ENCODE peak calls at places on chromosomes 3 and 15, in ten cellular contexts. One of them, this sample, is unnamed.

GRCh38 chr3:165279471-165279870 is 83.3 kb upstream of the SLITRK3 start:
- DNase-seq in foreskin fibroblast: no peak
- DNase-seq in HFF-Myc: no peak
- DNase-seq in mesothelial cell of epicardium: no peak
- DNase-seq in uterus: no peak
- DNase-seq in GM12865: no peak
- DNase-seq in lower leg skin: no peak
- DNase-seq in dorsolateral prefrontal cortex: no peak
- DNase-seq in brain microvascular endothelial cell: no peak
- DNase-seq in transverse colon: no peak
- DNase-seq in this sample: no peak

GRCh38 chr3:16423298-16423697 is 90.2 kb downstream of the RFTN1 start:
- DNase-seq in foreskin fibroblast: no peak
- DNase-seq in HFF-Myc: no peak
- DNase-seq in mesothelial cell of epicardium: no peak
- DNase-seq in uterus: no peak
- DNase-seq in GM12865: no peak
- DNase-seq in lower leg skin: no peak
- DNase-seq in dorsolateral prefrontal cortex: no peak
- DNase-seq in brain microvascular endothelial cell: no peak
- DNase-seq in transverse colon: no peak
- DNase-seq in this sample: no peak

GRCh38 chr3:170598091-170598502 is 12.2 kb upstream of the SLC7A14 start:
- DNase-seq in foreskin fibroblast: no peak
- DNase-seq in HFF-Myc: no peak
- DNase-seq in mesothelial cell of epicardium: no peak
- DNase-seq in uterus: no peak
- DNase-seq in GM12865: no peak
- DNase-seq in lower leg skin: no peak
- DNase-seq in dorsolateral prefrontal cortex: no peak
- DNase-seq in brain microvascular endothelial cell: no peak
- DNase-seq in transverse colon: no peak
- DNase-seq in this sample: no peak

GRCh38 chr3:6644070-6644929 is 216.6 kb upstream of the GRM7 start:
- DNase-seq in foreskin fibroblast: no peak
- DNase-seq in HFF-Myc: no peak
- DNase-seq in mesothelial cell of epicardium: no peak
- DNase-seq in uterus: no peak
- DNase-seq in GM12865: peak; percentile 79
- DNase-seq in lower leg skin: no peak
- DNase-seq in dorsolateral prefrontal cortex: no peak
- DNase-seq in brain microvascular endothelial cell: no peak
- DNase-seq in transverse colon: no peak
- DNase-seq in this sample: no peak

GRCh38 chr15:51203797-51204196 is 109.1 kb upstream of the TNFAIP8L3 start:
- DNase-seq in foreskin fibroblast: peak; percentile 95
- DNase-seq in HFF-Myc: no peak
- DNase-seq in mesothelial cell of epicardium: no peak
- DNase-seq in uterus: no peak
- DNase-seq in GM12865: no peak
- DNase-seq in lower leg skin: no peak
- DNase-seq in dorsolateral prefrontal cortex: no peak
- DNase-seq in brain microvascular endothelial cell: no peak
- DNase-seq in transverse colon: no peak
- DNase-seq in this sample: peak; percentile 77

GRCh38 chr15:89997079-89997478 is 4.0 kb upstream of the ZNF710 start:
- DNase-seq in foreskin fibroblast: no peak
- DNase-seq in HFF-Myc: no peak
- DNase-seq in mesothelial cell of epicardium: no peak
- DNase-seq in uterus: no peak
- DNase-seq in GM12865: no peak
- DNase-seq in lower leg skin: no peak
- DNase-seq in dorsolateral prefrontal cortex: no peak
- DNase-seq in brain microvascular endothelial cell: no peak
- DNase-seq in transverse colon: no peak
- DNase-seq in this sample: no peak

GRCh38 chr3:112109313-112109712 is 23.1 kb downstream of the C3orf52 start:
- DNase-seq in foreskin fibroblast: no peak
- DNase-seq in HFF-Myc: no peak
- DNase-seq in mesothelial cell of epicardium: no peak
- DNase-seq in uterus: no peak
- DNase-seq in GM12865: no peak
- DNase-seq in lower leg skin: no peak
- DNase-seq in dorsolateral prefrontal cortex: no peak
- DNase-seq in brain microvascular endothelial cell: no peak
- DNase-seq in transverse colon: no peak
- DNase-seq in this sample: no peak

GRCh38 chr15:60353245-60353940 is 44.4 kb downstream of the ANXA2 start:
- DNase-seq in foreskin fibroblast: peak; percentile 64
- DNase-seq in HFF-Myc: peak; percentile 83
- DNase-seq in mesothelial cell of epicardium: no peak
- DNase-seq in uterus: no peak
- DNase-seq in GM12865: no peak
- DNase-seq in lower leg skin: no peak
- DNase-seq in dorsolateral prefrontal cortex: no peak
- DNase-seq in brain microvascular endothelial cell: no peak
- DNase-seq in transverse colon: no peak
- DNase-seq in this sample: peak; percentile 72

GRCh38 chr3:57283366-57283765 is 9.1 kb downstream of the ASB14 start:
- DNase-seq in foreskin fibroblast: peak; percentile 16
- DNase-seq in HFF-Myc: no peak
- DNase-seq in mesothelial cell of epicardium: no peak
- DNase-seq in uterus: no peak
- DNase-seq in GM12865: no peak
- DNase-seq in lower leg skin: no peak
- DNase-seq in dorsolateral prefrontal cortex: no peak
- DNase-seq in brain microvascular endothelial cell: no peak
- DNase-seq in transverse colon: no peak
- DNase-seq in this sample: no peak

GRCh38 chr3:120597445-120598049 is 1.4 kb downstream of the NDUFB4 start:
- DNase-seq in foreskin fibroblast: no peak
- DNase-seq in HFF-Myc: no peak
- DNase-seq in mesothelial cell of epicardium: no peak
- DNase-seq in uterus: no peak
- DNase-seq in GM12865: peak; percentile 60
- DNase-seq in lower leg skin: no peak
- DNase-seq in dorsolateral prefrontal cortex: no peak
- DNase-seq in brain microvascular endothelial cell: no peak
- DNase-seq in transverse colon: no peak
- DNase-seq in this sample: no peak

GRCh38 chr3:177357352-177358084 is 160.2 kb upstream of the TBL1XR1 start:
- DNase-seq in foreskin fibroblast: peak; percentile 91
- DNase-seq in HFF-Myc: peak; percentile 52
- DNase-seq in mesothelial cell of epicardium: no peak
- DNase-seq in uterus: peak; percentile 67
- DNase-seq in GM12865: peak; percentile 76
- DNase-seq in lower leg skin: no peak
- DNase-seq in dorsolateral prefrontal cortex: no peak
- DNase-seq in brain microvascular endothelial cell: peak; percentile 88
- DNase-seq in transverse colon: peak; percentile 64
- DNase-seq in this sample: peak; percentile 77

DNA sequence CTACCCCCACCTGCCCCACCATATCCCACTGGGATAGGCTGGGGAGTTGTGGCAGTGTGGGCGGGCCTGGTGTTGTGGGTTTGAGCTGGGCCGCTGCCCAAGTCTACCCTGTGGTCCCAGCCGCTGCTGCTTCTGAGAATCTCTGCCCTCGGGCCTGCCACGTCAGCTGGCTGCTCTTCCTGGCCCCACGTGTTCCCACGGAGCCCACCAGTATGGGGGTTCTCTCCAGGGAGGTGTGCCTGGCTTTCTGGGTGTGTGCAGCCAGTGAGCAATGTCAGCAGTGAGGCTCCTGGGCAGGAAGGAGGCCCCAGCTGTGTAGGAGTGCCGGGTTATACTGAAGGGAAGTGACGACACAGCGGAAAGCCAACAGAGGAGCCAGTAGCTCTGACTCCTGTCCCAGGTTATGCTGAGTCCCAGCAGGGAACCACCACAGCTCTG is 10.5 kb downstream of the GNAI2 start:
- DNase-seq in foreskin fibroblast: peak; percentile 95
- DNase-seq in HFF-Myc: peak; percentile 83
- DNase-seq in mesothelial cell of epicardium: no peak
- DNase-seq in uterus: peak; percentile 72
- DNase-seq in GM12865: peak; percentile 81
- DNase-seq in lower leg skin: peak; percentile 47
- DNase-seq in dorsolateral prefrontal cortex: no peak
- DNase-seq in brain microvascular endothelial cell: peak; percentile 94
- DNase-seq in transverse colon: peak; percentile 55
- DNase-seq in this sample: peak; percentile 99
- TF ChIP-seq CTCF in foreskin fibroblast: no peak
- TF ChIP-seq CTCF in HFF-Myc: no peak
- TF ChIP-seq CTCF in mesothelial cell of epicardium: peak; percentile 55
- TF ChIP-seq CTCF in uterus: no peak
- TF ChIP-seq CTCF in GM12865: no peak
- TF ChIP-seq CTCF in lower leg skin: no peak
- TF ChIP-seq CTCF in dorsolateral prefrontal cortex: no peak
- TF ChIP-seq CTCF in brain microvascular endothelial cell: no peak
- TF ChIP-seq CTCF in transverse colon: no peak
- TF ChIP-seq CTCF in this sample: peak; percentile 72

GRCh38 chr3:149879872-149880271 is 66.9 kb downstream of the RNF13 start:
- DNase-seq in foreskin fibroblast: peak; percentile 73
- DNase-seq in HFF-Myc: peak; percentile 41
- DNase-seq in mesothelial cell of epicardium: peak; percentile 64
- DNase-seq in uterus: peak; percentile 31
- DNase-seq in GM12865: peak; percentile 36
- DNase-seq in lower leg skin: peak; percentile 36
- DNase-seq in dorsolateral prefrontal cortex: peak; percentile 67
- DNase-seq in brain microvascular endothelial cell: peak; percentile 69
- DNase-seq in transverse colon: peak; percentile 39
- DNase-seq in this sample: peak; percentile 65

GRCh38 chr3:149883134-149883533 is 70.1 kb downstream of the RNF13 start:
- DNase-seq in foreskin fibroblast: no peak
- DNase-seq in HFF-Myc: no peak
- DNase-seq in mesothelial cell of epicardium: no peak
- DNase-seq in uterus: no peak
- DNase-seq in GM12865: no peak
- DNase-seq in lower leg skin: no peak
- DNase-seq in dorsolateral prefrontal cortex: no peak
- DNase-seq in brain microvascular endothelial cell: no peak
- DNase-seq in transverse colon: no peak
- DNase-seq in this sample: no peak

GRCh38 chr3:149881879-149882278 is 68.9 kb downstream of the RNF13 start:
- DNase-seq in foreskin fibroblast: no peak
- DNase-seq in HFF-Myc: no peak
- DNase-seq in mesothelial cell of epicardium: no peak
- DNase-seq in uterus: no peak
- DNase-seq in GM12865: no peak
- DNase-seq in lower leg skin: no peak
- DNase-seq in dorsolateral prefrontal cortex: no peak
- DNase-seq in brain microvascular endothelial cell: no peak
- DNase-seq in transverse colon: no peak
- DNase-seq in this sample: no peak

GRCh38 chr3:149872589-149872988 is 59.6 kb downstream of the RNF13 start:
- DNase-seq in foreskin fibroblast: no peak
- DNase-seq in HFF-Myc: no peak
- DNase-seq in mesothelial cell of epicardium: no peak
- DNase-seq in uterus: no peak
- DNase-seq in GM12865: no peak
- DNase-seq in lower leg skin: no peak
- DNase-seq in dorsolateral prefrontal cortex: no peak
- DNase-seq in brain microvascular endothelial cell: no peak
- DNase-seq in transverse colon: no peak
- DNase-seq in this sample: no peak

DNA sequence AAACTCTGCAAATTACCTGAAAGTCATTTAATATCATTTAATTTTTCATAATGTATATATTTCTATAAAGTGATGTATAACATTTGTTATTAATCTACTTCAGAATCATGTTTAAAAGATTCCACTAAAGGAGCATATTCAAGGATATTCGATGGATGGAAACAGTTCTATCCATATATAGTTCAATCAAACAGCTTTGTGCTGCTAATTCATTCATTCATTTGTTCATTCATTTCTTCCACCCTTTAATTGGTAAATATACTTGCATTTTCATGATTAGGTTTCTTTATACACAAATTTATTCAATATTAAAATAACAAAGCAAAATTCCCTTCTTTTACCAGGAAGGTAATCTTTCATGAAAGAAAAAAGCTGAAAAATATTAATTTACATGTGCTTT is 64.7 kb downstream of the RNF13 start:
- DNase-seq in foreskin fibroblast: no peak
- DNase-seq in HFF-Myc: no peak
- DNase-seq in mesothelial cell of epicardium: no peak
- DNase-seq in uterus: no peak
- DNase-seq in GM12865: no peak
- DNase-seq in lower leg skin: no peak
- DNase-seq in dorsolateral prefrontal cortex: no peak
- DNase-seq in brain microvascular endothelial cell: no peak
- DNase-seq in transverse colon: no peak
- DNase-seq in this sample: no peak
- TF ChIP-seq CTCF in foreskin fibroblast: no peak
- TF ChIP-seq CTCF in HFF-Myc: no peak
- TF ChIP-seq CTCF in mesothelial cell of epicardium: no peak
- TF ChIP-seq CTCF in uterus: no peak
- TF ChIP-seq CTCF in GM12865: no peak
- TF ChIP-seq CTCF in lower leg skin: no peak
- TF ChIP-seq CTCF in dorsolateral prefrontal cortex: no peak
- TF ChIP-seq CTCF in brain microvascular endothelial cell: no peak
- TF ChIP-seq CTCF in transverse colon: no peak
- TF ChIP-seq CTCF in this sample: no peak

GRCh38 chr15:27527490-27528067 is 556.6 kb downstream of the GABRG3 start:
- DNase-seq in foreskin fibroblast: no peak
- DNase-seq in HFF-Myc: no peak
- DNase-seq in mesothelial cell of epicardium: no peak
- DNase-seq in uterus: no peak
- DNase-seq in GM12865: no peak
- DNase-seq in lower leg skin: no peak
- DNase-seq in dorsolateral prefrontal cortex: no peak
- DNase-seq in brain microvascular endothelial cell: no peak
- DNase-seq in transverse colon: no peak
- DNase-seq in this sample: no peak
- TF ChIP-seq CTCF in foreskin fibroblast: no peak
- TF ChIP-seq CTCF in HFF-Myc: no peak
- TF ChIP-seq CTCF in mesothelial cell of epicardium: peak; percentile 35
- TF ChIP-seq CTCF in uterus: no peak
- TF ChIP-seq CTCF in GM12865: no peak
- TF ChIP-seq CTCF in lower leg skin: no peak
- TF ChIP-seq CTCF in dorsolateral prefrontal cortex: no peak
- TF ChIP-seq CTCF in brain microvascular endothelial cell: peak; percentile 24
- TF ChIP-seq CTCF in transverse colon: no peak
- TF ChIP-seq CTCF in this sample: peak; percentile 48

DNA sequence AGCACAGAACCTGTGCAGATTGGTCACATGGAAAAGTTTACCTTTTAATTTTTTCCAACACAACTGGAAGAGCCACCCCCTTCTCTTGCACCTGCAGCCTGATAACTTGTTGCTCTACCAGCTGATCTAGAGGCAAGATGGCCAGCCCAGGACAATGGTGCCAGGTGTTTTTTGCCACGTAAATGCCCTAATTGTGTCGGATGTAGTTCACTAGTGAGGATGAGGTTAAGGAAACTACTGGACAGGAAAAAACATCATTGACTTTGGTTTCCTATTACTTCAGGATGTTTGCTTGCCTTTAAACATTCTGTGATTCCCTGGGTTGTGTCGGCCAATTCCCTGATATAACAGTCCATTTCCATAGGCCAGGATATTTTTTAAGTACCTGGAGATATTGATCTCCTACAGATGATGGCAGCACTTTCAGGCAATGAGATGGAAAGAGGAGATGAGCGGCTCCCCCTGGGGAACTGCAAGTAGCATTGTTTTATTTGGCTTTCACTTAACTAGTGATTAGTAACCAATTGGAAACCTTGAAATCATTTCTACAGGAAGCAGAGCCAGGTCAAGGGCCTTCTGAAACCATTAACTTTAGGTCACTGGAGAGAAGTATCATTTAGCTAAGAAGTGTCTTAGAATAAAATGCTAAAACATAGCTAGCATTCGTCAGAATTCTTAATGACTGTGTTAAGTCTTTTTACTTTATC is 72.5 kb downstream of the OSBPL10 start:
- DNase-seq in foreskin fibroblast: peak; percentile 53
- DNase-seq in HFF-Myc: no peak
- DNase-seq in mesothelial cell of epicardium: no peak
- DNase-seq in uterus: no peak
- DNase-seq in GM12865: no peak
- DNase-seq in lower leg skin: no peak
- DNase-seq in dorsolateral prefrontal cortex: no peak
- DNase-seq in brain microvascular endothelial cell: no peak
- DNase-seq in transverse colon: no peak
- DNase-seq in this sample: peak; percentile 3
- TF ChIP-seq CTCF in foreskin fibroblast: no peak
- TF ChIP-seq CTCF in HFF-Myc: peak; percentile 7
- TF ChIP-seq CTCF in mesothelial cell of epicardium: no peak
- TF ChIP-seq CTCF in uterus: no peak
- TF ChIP-seq CTCF in GM12865: no peak
- TF ChIP-seq CTCF in lower leg skin: no peak
- TF ChIP-seq CTCF in dorsolateral prefrontal cortex: no peak
- TF ChIP-seq CTCF in brain microvascular endothelial cell: peak; percentile 48
- TF ChIP-seq CTCF in transverse colon: no peak
- TF ChIP-seq CTCF in this sample: peak; percentile 43

This sample was measured in HFFc6.